ENCODE peak calls at places on chromosomes 16 and 17, in six cellular contexts. One of them, this sample, is unnamed.

GRCh38 chr16:2085669-2086068 is 37.9 kb downstream of the TSC2 start:
- DNase-seq in A172: peak
- DNase-seq in iris pigment epithelial cell: no peak
- DNase-seq in GM19239: no peak
- DNase-seq in fibroblast of lung: no peak
- DNase-seq in A673: no peak
- DNase-seq in this sample: peak

GRCh38 chr17:59327136-59327878 is 4.1 kb upstream of the YPEL2 start:
- DNase-seq in iris pigment epithelial cell: no peak
- DNase-seq in A673: no peak
- DNase-seq in fibroblast of lung: no peak
- DNase-seq in A172: no peak
- DNase-seq in GM19239: no peak
- DNase-seq in this sample: peak

GRCh38 chr17:14200354-14200753 is 36.3 kb downstream of the CDRT15 start:
- DNase-seq in iris pigment epithelial cell: no peak
- DNase-seq in fibroblast of lung: no peak
- DNase-seq in A673: no peak
- DNase-seq in GM19239: no peak
- DNase-seq in A172: no peak
- DNase-seq in this sample: no peak

GRCh38 chr16:24610421-24610765 is 71.0 kb downstream of the RBBP6 start:
- DNase-seq in A172: no peak
- DNase-seq in A673: peak
- DNase-seq in GM19239: no peak
- DNase-seq in fibroblast of lung: peak
- DNase-seq in iris pigment epithelial cell: peak
- DNase-seq in this sample: peak

GRCh38 chr17:47955497-47956461 is 1.9 kb downstream of the PRR15L start:
- DNase-seq in A673: no peak
- DNase-seq in A172: no peak
- DNase-seq in iris pigment epithelial cell: no peak
- DNase-seq in GM19239: no peak
- DNase-seq in fibroblast of lung: no peak
- DNase-seq in this sample: no peak

GRCh38 chr16:13138528-13138927 is 237.1 kb downstream of the SHISA9 start:
- DNase-seq in A172: no peak
- DNase-seq in GM19239: no peak
- DNase-seq in iris pigment epithelial cell: no peak
- DNase-seq in A673: no peak
- DNase-seq in fibroblast of lung: no peak
- DNase-seq in this sample: no peak

GRCh38 chr16:50151744-50152143 is 1.4 kb upstream of the TENT4B start:
- DNase-seq in GM19239: no peak
- DNase-seq in fibroblast of lung: no peak
- DNase-seq in A172: no peak
- DNase-seq in iris pigment epithelial cell: no peak
- DNase-seq in A673: no peak
- DNase-seq in this sample: no peak

GRCh38 chr16:28504707-28505404 is 1.8 kb downstream of the IL27 start:
- DNase-seq in A673: no peak
- DNase-seq in iris pigment epithelial cell: no peak
- DNase-seq in GM19239: no peak
- DNase-seq in fibroblast of lung: no peak
- DNase-seq in A172: no peak
- DNase-seq in this sample: no peak

GRCh38 chr17:72134560-72135399 is 14.0 kb downstream of the SOX9 start:
- DNase-seq in A172: peak
- DNase-seq in GM19239: no peak
- DNase-seq in fibroblast of lung: peak
- DNase-seq in A673: no peak
- DNase-seq in iris pigment epithelial cell: peak
- DNase-seq in this sample: no peak

GRCh38 chr16:85363881-85364280 is 249.2 kb upstream of the GSE1 start:
- DNase-seq in A172: no peak
- DNase-seq in iris pigment epithelial cell: no peak
- DNase-seq in A673: no peak
- DNase-seq in fibroblast of lung: peak
- DNase-seq in GM19239: no peak
- DNase-seq in this sample: no peak

GRCh38 chr16:48862087-48862532 is 252.1 kb upstream of the N4BP1 start:
- DNase-seq in iris pigment epithelial cell: no peak
- DNase-seq in A172: peak
- DNase-seq in fibroblast of lung: peak
- DNase-seq in GM19239: no peak
- DNase-seq in A673: no peak
- DNase-seq in this sample: no peak

GRCh38 chr16:23374721-23375120 is 72.6 kb downstream of the SCNN1B start:
- DNase-seq in A172: no peak
- DNase-seq in A673: no peak
- DNase-seq in GM19239: no peak
- DNase-seq in iris pigment epithelial cell: no peak
- DNase-seq in fibroblast of lung: no peak
- DNase-seq in this sample: no peak

GRCh38 chr16:66511615-66512500 is 38.1 kb downstream of the TK2 start:
- DNase-seq in A172: peak
- DNase-seq in iris pigment epithelial cell: peak
- DNase-seq in A673: no peak
- DNase-seq in fibroblast of lung: peak
- DNase-seq in GM19239: no peak
- DNase-seq in this sample: peak

GRCh38 chr17:4852504-4853075 is 19.4 kb downstream of the MINK1 start:
- DNase-seq in A172: peak
- DNase-seq in iris pigment epithelial cell: peak
- DNase-seq in A673: peak
- DNase-seq in GM19239: no peak
- DNase-seq in fibroblast of lung: peak
- DNase-seq in this sample: peak

GRCh38 chr16:10678655-10679054 is 16.1 kb downstream of the TEKT5 start:
- DNase-seq in A172: no peak
- DNase-seq in fibroblast of lung: no peak
- DNase-seq in iris pigment epithelial cell: no peak
- DNase-seq in GM19239: no peak
- DNase-seq in A673: peak
- DNase-seq in this sample: no peak

GRCh38 chr16:4179020-4179419 is 62.8 kb upstream of the ADCY9 start:
- DNase-seq in A172: no peak
- DNase-seq in GM19239: no peak
- DNase-seq in iris pigment epithelial cell: peak
- DNase-seq in fibroblast of lung: peak
- DNase-seq in A673: peak
- DNase-seq in this sample: peak

GRCh38 chr17:38768417-38768816 is 15.9 kb downstream of the PSMB3 start:
- DNase-seq in GM19239: no peak
- DNase-seq in A172: no peak
- DNase-seq in iris pigment epithelial cell: no peak
- DNase-seq in fibroblast of lung: no peak
- DNase-seq in A673: no peak
- DNase-seq in this sample: no peak

GRCh38 chr17:57672971-57673370 is 72.1 kb downstream of the CCDC182 start:
- DNase-seq in fibroblast of lung: no peak
- DNase-seq in A673: no peak
- DNase-seq in A172: no peak
- DNase-seq in GM19239: no peak
- DNase-seq in iris pigment epithelial cell: no peak
- DNase-seq in this sample: no peak

GRCh38 chr16:12815361-12815760 is 11.7 kb upstream of the CPPED1 start:
- DNase-seq in GM19239: no peak
- DNase-seq in A172: no peak
- DNase-seq in iris pigment epithelial cell: no peak
- DNase-seq in A673: no peak
- DNase-seq in fibroblast of lung: no peak
- DNase-seq in this sample: no peak

GRCh38 chr16:48124266-48124665 is 31.5 kb downstream of the ABCC12 start:
- DNase-seq in fibroblast of lung: no peak
- DNase-seq in iris pigment epithelial cell: no peak
- DNase-seq in A673: no peak
- DNase-seq in GM19239: no peak
- DNase-seq in A172: no peak
- DNase-seq in this sample: no peak

GRCh38 chr16:88289549-88290344 is 93.0 kb upstream of the ZNF469 start:
- DNase-seq in fibroblast of lung: no peak
- DNase-seq in GM19239: no peak
- DNase-seq in iris pigment epithelial cell: peak
- DNase-seq in A673: no peak
- DNase-seq in A172: no peak
- DNase-seq in this sample: no peak

GRCh38 chr17:43549496-43549895 is 3.4 kb upstream of the ETV4 start:
- DNase-seq in A673: no peak
- DNase-seq in GM19239: no peak
- DNase-seq in fibroblast of lung: no peak
- DNase-seq in iris pigment epithelial cell: no peak
- DNase-seq in A172: no peak
- DNase-seq in this sample: no peak

GRCh38 chr16:76565542-76565941 is 288.3 kb downstream of the CNTNAP4 start:
- DNase-seq in iris pigment epithelial cell: no peak
- DNase-seq in A673: no peak
- DNase-seq in A172: no peak
- DNase-seq in fibroblast of lung: no peak
- DNase-seq in GM19239: no peak
- DNase-seq in this sample: no peak

GRCh38 chr16:7714775-7715174 is 382.1 kb downstream of the RBFOX1 start:
- DNase-seq in A673: no peak
- DNase-seq in fibroblast of lung: no peak
- DNase-seq in A172: no peak
- DNase-seq in iris pigment epithelial cell: no peak
- DNase-seq in GM19239: no peak
- DNase-seq in this sample: no peak

GRCh38 chr16:57758331-57759117 is 23.0 kb downstream of the KATNB1 start:
- DNase-seq in A172: no peak
- DNase-seq in A673: peak
- DNase-seq in fibroblast of lung: no peak
- DNase-seq in GM19239: no peak
- DNase-seq in iris pigment epithelial cell: no peak
- DNase-seq in this sample: no peak

GRCh38 chr16:57165923-57166322 is 19.9 kb downstream of the PSME3IP1 start:
- DNase-seq in GM19239: no peak
- DNase-seq in iris pigment epithelial cell: peak
- DNase-seq in fibroblast of lung: peak
- DNase-seq in A673: no peak
- DNase-seq in A172: no peak
- DNase-seq in this sample: peak

GRCh38 chr17:48213797-48214196 is 106.2 kb downstream of the SNX11 start:
- DNase-seq in iris pigment epithelial cell: no peak
- DNase-seq in fibroblast of lung: no peak
- DNase-seq in GM19239: no peak
- DNase-seq in A673: no peak
- DNase-seq in A172: no peak
- DNase-seq in this sample: no peak